ENCODE peak calls at places on chromosomes 1 and 21, in four cellular contexts. H, M, A and I are unnamed samples.

GRCh38 chr1:7885513-7886298 is 32.8 kb upstream of the UTS2 start:
- DNase-seq in H (peak; percentile 94), M (no peak), A (no peak), I (no peak)

GRCh38 chr1:27598902-27599528 is 4.9 kb downstream of the AHDC1 start:
- DNase-seq in H (no peak), M (peak; percentile 85), A (no peak), I (no peak)

GRCh38 chr1:212098340-212098739 is 62.8 kb downstream of the DTL start:
- DNase-seq in H (no peak), M (no peak), A (no peak), I (no peak)

GRCh38 chr1:6141601-6142000 is 38.5 kb downstream of the CHD5 start:
- DNase-seq in H (no peak), M (no peak), A (no peak), I (no peak)

GRCh38 chr1:117821782-117822447 is 107.5 kb downstream of the GDAP2 start:
- DNase-seq in H (no peak), M (peak; percentile 91), A (no peak), I (no peak)

GRCh38 chr21:43716376-43717165 is 2.4 kb upstream of the PDXK start:
- DNase-seq in H (no peak), M (no peak), A (no peak), I (no peak)

GRCh38 chr1:185998391-185998790 is 264.2 kb downstream of the HMCN1 start:
- DNase-seq in H (no peak), M (no peak), A (no peak), I (no peak)

GRCh38 chr1:235470741-235471439 is 33.4 kb downstream of the B3GALNT2 start:
- DNase-seq in H (no peak), M (no peak), A (no peak), I (no peak)

GRCh38 chr1:106536741-106537140 is 519.7 kb upstream of the PRMT6 start:
- DNase-seq in H (no peak), M (no peak), A (no peak), I (no peak)

GRCh38 chr1:15966081-15966955 is 9.6 kb downstream of the ZBTB17 start:
- DNase-seq in H (peak; percentile 83), M (peak; percentile 33), A (peak; percentile 19), I (no peak)

GRCh38 chr1:246930830-246931548 is 759 bp downstream of the AHCTF1 start:
- DNase-seq in H (peak; percentile 67), M (peak; percentile 57), A (peak; percentile 30), I (peak; percentile 23)

GRCh38 chr1:53716150-53716549 is 22.8 kb downstream of the GLIS1 start:
- DNase-seq in H (no peak), M (no peak), A (no peak), I (no peak)

GRCh38 chr1:7646981-7647901 is 123.9 kb upstream of the VAMP3 start:
- DNase-seq in H (peak; percentile 82), M (peak; percentile 47), A (peak; percentile 65), I (peak; percentile 89)

GRCh38 chr21:30340714-30341573 is 3.5 kb upstream of the KRTAP27-1 start:
- DNase-seq in H (peak; percentile 75), M (peak; percentile 63), A (no peak), I (no peak)

GRCh38 chr1:160169553-160170399 is 18.4 kb downstream of the ATP1A4 start:
- DNase-seq in H (no peak), M (no peak), A (no peak), I (no peak)

GRCh38 chr1:114997510-114997909 is 32.1 kb upstream of the TSHB start:
- DNase-seq in H (no peak), M (no peak), A (no peak), I (no peak)

GRCh38 chr1:194975913-194976312 is 1632.3 kb downstream of the KCNT2 start:
- DNase-seq in H (no peak), M (no peak), A (no peak), I (no peak)

GRCh38 chr1:54037476-54037875 is 15.5 kb downstream of the TMEM59 start:
- DNase-seq in H (no peak), M (peak; percentile 42), A (no peak), I (no peak)

GRCh38 chr1:1550591-1551432 is 10.4 kb upstream of the TMEM240 start:
- DNase-seq in H (no peak), M (peak; percentile 56), A (no peak), I (no peak)

GRCh38 chr1:23530750-23531651 is at the start of gene E2F2:
- DNase-seq in H (peak; percentile 94), M (peak; percentile 91), A (peak; percentile 75), I (peak; percentile 64)
- TF ChIP-seq CTCF in H (no peak), M (no peak), A (no peak), I (no peak)

GRCh38 chr1:4020411-4020810 is 120.3 kb upstream of the C1orf174 start:
- DNase-seq in H (no peak), M (no peak), A (no peak), I (no peak)

GRCh38 chr1:4018721-4019521 is 118.8 kb upstream of the C1orf174 start:
- DNase-seq in H (no peak), M (no peak), A (no peak), I (no peak)

GRCh38 chr1:4016351-4017130 is 116.5 kb upstream of the C1orf174 start:
- DNase-seq in H (no peak), M (no peak), A (no peak), I (no peak)

GRCh38 chr1:4019606-4020331 is 119.7 kb upstream of the C1orf174 start:
- DNase-seq in H (no peak), M (no peak), A (no peak), I (no peak)

DNA sequence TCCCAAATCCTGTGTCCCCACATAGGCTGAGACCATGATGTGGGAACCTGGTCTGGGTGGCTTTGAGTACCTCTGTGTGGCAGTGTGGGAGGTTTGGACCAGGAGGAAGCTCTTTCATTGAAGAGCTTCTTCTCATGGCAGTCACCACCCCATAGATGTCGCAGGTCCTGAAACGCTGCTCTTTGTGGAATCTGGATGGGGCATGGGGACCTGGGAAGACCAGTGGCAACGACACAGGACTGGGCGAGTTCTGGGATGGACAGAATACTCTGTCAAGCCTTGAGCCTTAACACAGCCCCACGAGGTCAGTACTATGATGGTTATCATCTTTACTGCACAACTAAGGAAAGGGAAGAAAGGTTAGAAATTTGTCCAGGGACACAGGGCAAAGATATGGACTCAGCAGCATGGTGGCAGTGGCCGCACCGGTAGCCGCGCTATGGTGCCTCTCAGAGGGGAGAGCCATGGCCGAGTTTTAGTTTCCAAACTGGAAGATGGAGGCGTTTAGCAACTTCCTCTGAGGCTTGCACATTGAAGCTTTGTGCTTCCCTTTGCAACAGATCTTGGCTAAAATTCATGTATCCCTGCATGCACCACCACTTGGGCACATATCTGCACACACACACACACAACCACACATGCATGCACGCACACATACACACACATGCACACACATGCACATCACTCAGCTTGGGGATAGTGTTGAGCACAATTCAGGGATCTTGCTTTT is 117.7 kb upstream of the C1orf174 start:
- DNase-seq in H (no peak), M (no peak), A (no peak), I (no peak)
- TF ChIP-seq CTCF in H (no peak), M (no peak), A (no peak), I (no peak)

GRCh38 chr1:20936621-20937020 is 149.5 kb upstream of the HP1BP3 start:
- DNase-seq in H (no peak), M (no peak), A (no peak), I (no peak)
- TF ChIP-seq CTCF in H (no peak), M (no peak), A (no peak), I (no peak)

GRCh38 chr1:207876129-207876528 is 34.8 kb downstream of the CD34 start:
- DNase-seq in H (peak; percentile 54), M (no peak), A (no peak), I (no peak)
- TF ChIP-seq CTCF in H (no peak), M (no peak), A (no peak), I (no peak)

DNA sequence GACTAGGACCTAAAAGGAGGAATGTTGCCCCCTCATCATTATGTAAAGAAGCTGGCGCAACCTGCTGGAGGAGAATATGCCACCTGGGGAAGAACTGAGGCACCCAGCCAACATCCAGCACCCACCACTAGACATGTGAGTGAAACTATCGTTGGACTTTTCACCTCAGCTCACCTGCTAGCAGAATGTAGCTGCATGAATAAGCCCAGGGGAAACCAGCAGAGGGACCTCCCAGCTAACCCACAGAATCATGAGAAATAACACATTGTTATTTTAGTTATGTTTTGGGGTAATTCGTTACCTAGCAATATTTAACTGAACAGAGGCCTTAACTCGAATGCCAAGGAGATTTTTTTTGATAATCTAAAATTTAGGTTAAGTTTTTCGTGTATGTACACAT is 542.5 kb upstream of the DAB1 start:
- DNase-seq in H (no peak), M (no peak), A (no peak), I (no peak)
- TF ChIP-seq CTCF in H (no peak), M (no peak), A (no peak), I (no peak)

GRCh38 chr1:43554444-43554992 is 23.8 kb downstream of the PTPRF start:
- DNase-seq in H (no peak), M (peak; percentile 64), A (no peak), I (no peak)
- TF ChIP-seq CTCF in H (no peak), M (peak; percentile 77), A (peak; percentile 37), I (no peak)

GRCh38 chr1:234188454-234188792 is 184.8 kb upstream of the COA6 start:
- DNase-seq in H (no peak), M (no peak), A (no peak), I (no peak)
- TF ChIP-seq CTCF in H (no peak), M (no peak), A (no peak), I (no peak)